ENCODE peak calls at places on chromosomes 5 and 9, in six cellular contexts. Q is AG09319, W is sigmoid colon, H is GM13976, G is esophagus muscularis mucosa, J is fibroblast of lung. P is an unnamed sample.

GRCh38 chr9:29176786-29177185 is 1603.5 kb upstream of the C9orf72 start:
- DNase-seq in Q (no peak), W (no peak), H (no peak), G (no peak), J (no peak), P (no peak)

GRCh38 chr9:70405808-70406445 is 8.5 kb downstream of the KLF9 start:
- DNase-seq in Q (no peak), W (no peak), H (no peak), G (no peak), J (no peak), P (no peak)

GRCh38 chr5:135246923-135247795 is 151.9 kb downstream of the MACROH2A1 start:
- DNase-seq in Q (peak; percentile 67), W (peak; percentile 64), H (no peak), G (peak; percentile 90), J (peak; percentile 93), P (peak; percentile 83)

GRCh38 chr5:106825379-106825778 is 845.4 kb downstream of the EFNA5 start:
- DNase-seq in Q (no peak), W (no peak), H (no peak), G (no peak), J (peak; percentile 48), P (no peak)

GRCh38 chr5:176466245-176466871 is 18.2 kb downstream of the FAF2 start:
- DNase-seq in Q (peak; percentile 44), W (no peak), H (no peak), G (no peak), J (peak; percentile 90), P (no peak)

GRCh38 chr5:116476903-116477537 is 97.6 kb downstream of the SEMA6A start:
- DNase-seq in Q (no peak), W (no peak), H (no peak), G (no peak), J (peak; percentile 43), P (no peak)

GRCh38 chr5:173829826-173830225 is 58.3 kb upstream of the CPEB4 start:
- DNase-seq in Q (peak; percentile 57), W (no peak), H (no peak), G (no peak), J (no peak), P (no peak)

GRCh38 chr5:62564101-62564500 is 14.5 kb upstream of the LRRC70 start:
- DNase-seq in Q (no peak), W (no peak), H (no peak), G (no peak), J (no peak), P (no peak)

GRCh38 chr5:135128361-135128760 is 94.3 kb upstream of the PITX1 start:
- DNase-seq in Q (no peak), W (no peak), H (no peak), G (no peak), J (no peak), P (no peak)

GRCh38 chr9:89434636-89435314 is 63.1 kb downstream of the SEMA4D start:
- DNase-seq in Q (no peak), W (no peak), H (no peak), G (no peak), J (no peak), P (no peak)

GRCh38 chr9:21831841-21832509 is 29.5 kb downstream of the MTAP start:
- DNase-seq in Q (peak; percentile 55), W (no peak), H (peak; percentile 58), G (no peak), J (peak; percentile 91), P (no peak)

GRCh38 chr9:93810028-93810971 is 144.9 kb downstream of the BARX1 start:
- DNase-seq in Q (no peak), W (no peak), H (peak; percentile 32), G (peak; percentile 64), J (no peak), P (peak; percentile 83)

P was measured in mesenteric fat pad.